ENCODE peak calls at places on chromosomes 7 and 10, in ten cellular contexts. I is activated CD4-positive, alpha-beta T cell treated with anti-CD3 and anti-CD28 coated beads, Interleukin-2, amount 10 ng/mL, durations not matched to agents 24 days and 14 days; Q is NCI-H69; P is natural killer cell treated with Interleukin-12 subunit alpha and Interleukin-12 subunit beta and Interleukin-15 and Interleukin-18, amount 100 ng/mL, for 72 hours; U is CD8-positive, alpha-beta T cell; F is T-helper 9 cell; G is ELR; R is body of pancreas; O is AG20443; V is stimulated activated naive B cell treated with anti-CD40 and anti-IgM and Interleukin-4, amounts not matched to agents 10 μg/mL and 1 μg/mL and 100 μg/mL, for 72 hours. M is an unnamed sample.

GRCh38 chr7:140403878-140404564 is at the start of gene RAB19:
- DNase-seq in P (no peak), G (no peak), F (peak; percentile 22), O (no peak), Q (peak; percentile 89), U (peak; percentile 49), R (peak; percentile 75), I (peak; percentile 88), V (peak; percentile 13), M (no peak)

GRCh38 chr10:100377830-100378229 is 30.8 kb downstream of the SCD start:
- DNase-seq in V (peak; percentile 5), G (no peak), P (no peak), O (no peak), Q (no peak), F (no peak), R (no peak), I (no peak), U (no peak), M (no peak)

GRCh38 chr10:102291221-102291905 is 46.0 kb downstream of the GBF1 start:
- DNase-seq in O (no peak), U (no peak), R (no peak), I (no peak), F (no peak), Q (no peak), P (no peak), G (no peak), V (no peak), M (no peak)

GRCh38 chr7:117230276-117231046 is 92.4 kb downstream of the WNT2 start:
- DNase-seq in U (no peak), G (no peak), V (peak; percentile 49), R (no peak), Q (no peak), F (no peak), O (peak; percentile 63), I (no peak), P (no peak), M (no peak)

GRCh38 chr10:127410030-127410429 is 139.1 kb upstream of the NPS start:
- DNase-seq in R (no peak), O (no peak), F (no peak), I (no peak), G (no peak), U (no peak), Q (no peak), P (no peak), V (no peak), M (no peak)

GRCh38 chr10:55631071-55631654 is 729.9 kb downstream of the ZWINT start:
- DNase-seq in G (no peak), P (no peak), U (no peak), F (no peak), O (peak; percentile 73), I (peak; percentile 73), R (peak; percentile 70), V (peak; percentile 11), Q (peak; percentile 91), M (peak; percentile 33)

GRCh38 chr10:7409045-7409731 is 1.6 kb downstream of the SFMBT2 start:
- DNase-seq in P (peak; percentile 77), I (peak; percentile 85), G (no peak), Q (no peak), F (peak; percentile 19), R (no peak), O (no peak), U (peak; percentile 57), V (peak; percentile 55), M (no peak)

GRCh38 chr10:126387931-126388911 is at the start of gene ADAM12:
- DNase-seq in Q (peak; percentile 41), G (peak; percentile 67), O (peak; percentile 78), F (no peak), U (no peak), R (peak; percentile 16), P (no peak), V (no peak), I (peak; percentile 51), M (no peak)

M was measured in GM19239.